ENCODE peak calls at places on chromosomes 5 and 9, in nine cellular contexts. One of them, this sample, is unnamed.

GRCh38 chr9:70010015-70010414 is 33.6 kb upstream of the MAMDC2 start:
- DNase-seq in substantia nigra: no peak
- DNase-seq in heart right ventricle: no peak
- DNase-seq in chondrocyte: no peak
- DNase-seq in lower leg skin: no peak
- DNase-seq in B cell: no peak
- DNase-seq in uterus: no peak
- DNase-seq in retina: no peak
- DNase-seq in iris pigment epithelial cell: no peak
- DNase-seq in this sample: no peak

GRCh38 chr5:115702025-115702424 is 76.2 kb upstream of the TMED7 start:
- DNase-seq in substantia nigra: no peak
- DNase-seq in heart right ventricle: no peak
- DNase-seq in chondrocyte: no peak
- DNase-seq in lower leg skin: no peak
- DNase-seq in B cell: no peak
- DNase-seq in uterus: no peak
- DNase-seq in retina: no peak
- DNase-seq in iris pigment epithelial cell: no peak
- DNase-seq in this sample: no peak

GRCh38 chr5:139019880-139020279 is 144.7 kb upstream of the LRRTM2 start:
- DNase-seq in substantia nigra: no peak
- DNase-seq in heart right ventricle: no peak
- DNase-seq in chondrocyte: no peak
- DNase-seq in lower leg skin: no peak
- DNase-seq in B cell: no peak
- DNase-seq in uterus: no peak
- DNase-seq in retina: no peak
- DNase-seq in iris pigment epithelial cell: peak; percentile 86
- DNase-seq in this sample: no peak

GRCh38 chr5:35151151-35151920 is 79.0 kb downstream of the PRLR start:
- DNase-seq in substantia nigra: no peak
- DNase-seq in heart right ventricle: no peak
- DNase-seq in chondrocyte: no peak
- DNase-seq in lower leg skin: no peak
- DNase-seq in B cell: no peak
- DNase-seq in uterus: no peak
- DNase-seq in retina: no peak
- DNase-seq in iris pigment epithelial cell: no peak
- DNase-seq in this sample: no peak

GRCh38 chr5:38641003-38641402 is 84.6 kb upstream of the LIFR start:
- DNase-seq in substantia nigra: no peak
- DNase-seq in heart right ventricle: no peak
- DNase-seq in chondrocyte: no peak
- DNase-seq in lower leg skin: no peak
- DNase-seq in B cell: no peak
- DNase-seq in uterus: no peak
- DNase-seq in retina: peak; percentile 25
- DNase-seq in iris pigment epithelial cell: peak; percentile 34
- DNase-seq in this sample: no peak

GRCh38 chr5:97229196-97229595 is 46.1 kb upstream of the RIOK2 start:
- DNase-seq in substantia nigra: no peak
- DNase-seq in heart right ventricle: no peak
- DNase-seq in chondrocyte: no peak
- DNase-seq in lower leg skin: no peak
- DNase-seq in B cell: no peak
- DNase-seq in uterus: no peak
- DNase-seq in retina: no peak
- DNase-seq in iris pigment epithelial cell: no peak
- DNase-seq in this sample: no peak

GRCh38 chr9:129725841-129726251 is 27.0 kb downstream of the PTGES start:
- DNase-seq in substantia nigra: no peak
- DNase-seq in heart right ventricle: no peak
- DNase-seq in chondrocyte: no peak
- DNase-seq in lower leg skin: no peak
- DNase-seq in B cell: no peak
- DNase-seq in uterus: no peak
- DNase-seq in retina: no peak
- DNase-seq in iris pigment epithelial cell: no peak
- DNase-seq in this sample: no peak

GRCh38 chr5:73625314-73625904 is 587 bp upstream of the ARHGEF28 start:
- DNase-seq in substantia nigra: no peak
- DNase-seq in heart right ventricle: no peak
- DNase-seq in chondrocyte: no peak
- DNase-seq in lower leg skin: no peak
- DNase-seq in B cell: no peak
- DNase-seq in uterus: no peak
- DNase-seq in retina: peak; percentile 72
- DNase-seq in iris pigment epithelial cell: peak; percentile 27
- DNase-seq in this sample: no peak

GRCh38 chr5:35863159-35863558 is 6.5 kb downstream of the IL7R start:
- DNase-seq in substantia nigra: no peak
- DNase-seq in heart right ventricle: no peak
- DNase-seq in chondrocyte: no peak
- DNase-seq in lower leg skin: no peak
- DNase-seq in B cell: no peak
- DNase-seq in uterus: no peak
- DNase-seq in retina: no peak
- DNase-seq in iris pigment epithelial cell: no peak
- DNase-seq in this sample: no peak

GRCh38 chr9:123561055-123561454 is 205.1 kb downstream of the CRB2 start:
- DNase-seq in substantia nigra: no peak
- DNase-seq in heart right ventricle: no peak
- DNase-seq in chondrocyte: no peak
- DNase-seq in lower leg skin: no peak
- DNase-seq in B cell: no peak
- DNase-seq in uterus: no peak
- DNase-seq in retina: no peak
- DNase-seq in iris pigment epithelial cell: no peak
- DNase-seq in this sample: no peak

GRCh38 chr5:92769986-92770385 is 811.0 kb downstream of the NR2F1-AS1 start:
- DNase-seq in substantia nigra: no peak
- DNase-seq in heart right ventricle: no peak
- DNase-seq in chondrocyte: no peak
- DNase-seq in lower leg skin: no peak
- DNase-seq in B cell: no peak
- DNase-seq in uterus: no peak
- DNase-seq in retina: no peak
- DNase-seq in iris pigment epithelial cell: peak; percentile 93
- DNase-seq in this sample: no peak

GRCh38 chr9:127921592-127922120 is 4.8 kb upstream of the ST6GALNAC4 start:
- DNase-seq in substantia nigra: peak; percentile 37
- DNase-seq in heart right ventricle: peak; percentile 80
- DNase-seq in chondrocyte: peak; percentile 66
- DNase-seq in lower leg skin: no peak
- DNase-seq in B cell: peak; percentile 90
- DNase-seq in uterus: peak; percentile 76
- DNase-seq in retina: peak; percentile 80
- DNase-seq in iris pigment epithelial cell: peak; percentile 34
- DNase-seq in this sample: peak; percentile 64